ENCODE peak calls at places on chromosomes 16 and 17, in eight cellular contexts. Q is skeletal muscle cell, M is AG04450, L is NCI-H2081, N is Ammon's horn, B is H1, G is M059J, Y is NCI-H226. I is an unnamed sample.

GRCh38 chr17:50634123-50634914 is at the start of gene ABCC3:
- DNase-seq in Q (no peak), M (no peak), L (no peak), N (no peak), B (no peak), G (peak), Y (no peak), I (no peak)

GRCh38 chr16:66935319-66936011 is at the start of gene CES2:
- DNase-seq in Q (no peak), M (no peak), L (no peak), N (no peak), B (no peak), G (peak), Y (peak), I (no peak)

GRCh38 chr16:15682105-15682570 is 32.1 kb downstream of the NDE1 start:
- DNase-seq in Q (no peak), M (peak), L (peak), N (peak), B (no peak), G (peak), Y (peak), I (no peak)

GRCh38 chr17:4492762-4493561 is 5.7 kb upstream of the SPNS2 start:
- DNase-seq in Q (no peak), M (no peak), L (no peak), N (no peak), B (peak), G (no peak), Y (no peak), I (no peak)

GRCh38 chr16:85617948-85618347 is 4.8 kb downstream of the GSE1 start:
- DNase-seq in Q (no peak), M (no peak), L (no peak), N (no peak), B (no peak), G (no peak), Y (no peak), I (no peak)

GRCh38 chr17:5035356-5035755 is at the start of gene SLC52A1:
- DNase-seq in Q (no peak), M (no peak), L (no peak), N (no peak), B (peak), G (no peak), Y (no peak), I (no peak)

GRCh38 chr17:31596382-31597323 is 205.2 kb downstream of the RAB11FIP4 start:
- DNase-seq in Q (peak), M (peak), L (no peak), N (peak), B (peak), G (peak), Y (peak), I (peak)

GRCh38 chr17:77995146-77995852 is 36.8 kb downstream of the TNRC6C start:
- DNase-seq in Q (no peak), M (no peak), L (no peak), N (no peak), B (no peak), G (no peak), Y (no peak), I (no peak)

GRCh38 chr17:73271078-73271477 is 9.4 kb upstream of the CPSF4L start:
- DNase-seq in Q (no peak), M (no peak), L (no peak), N (no peak), B (no peak), G (no peak), Y (no peak), I (peak)

GRCh38 chr17:63988741-63989621 is 9.2 kb upstream of the PRR29 start:
- DNase-seq in Q (no peak), M (no peak), L (no peak), N (no peak), B (no peak), G (no peak), Y (no peak), I (no peak)

GRCh38 chr17:57051886-57052342 is 33.1 kb upstream of the AKAP1 start:
- DNase-seq in Q (no peak), M (no peak), L (peak), N (peak), B (no peak), G (no peak), Y (no peak), I (no peak)

GRCh38 chr17:77437017-77437416 is 296.2 kb downstream of the SEC14L1 start:
- DNase-seq in Q (peak), M (peak), L (peak), N (peak), B (no peak), G (peak), Y (peak), I (no peak)